ENCODE peak calls at places on chromosomes 16 and 17, in ten cellular contexts. One of them, this sample, is unnamed.

GRCh38 chr17:17091276-17091675 is 49.0 kb downstream of the MPRIP start:
- DNase-seq in activated CD8-positive, alpha-beta T cell treated with anti-CD3 and anti-CD28 coated beads for 36 hours: no peak
- DNase-seq in type B pancreatic cell: no peak
- DNase-seq in HCT116: no peak
- DNase-seq in psoas muscle: no peak
- DNase-seq in AG04450: no peak
- DNase-seq in A549: no peak
- DNase-seq in Calu3: no peak
- DNase-seq in prostate gland: no peak
- DNase-seq in neural progenitor cell: no peak
- DNase-seq in this sample: no peak

GRCh38 chr16:14436410-14436955 is 193.6 kb downstream of the PARN start:
- DNase-seq in activated CD8-positive, alpha-beta T cell treated with anti-CD3 and anti-CD28 coated beads for 36 hours: peak; percentile 45
- DNase-seq in type B pancreatic cell: no peak
- DNase-seq in HCT116: no peak
- DNase-seq in psoas muscle: peak; percentile 83
- DNase-seq in AG04450: no peak
- DNase-seq in A549: no peak
- DNase-seq in Calu3: no peak
- DNase-seq in prostate gland: no peak
- DNase-seq in neural progenitor cell: no peak
- DNase-seq in this sample: no peak

GRCh38 chr16:19783847-19784736 is 66.0 kb downstream of the IQCK start:
- DNase-seq in activated CD8-positive, alpha-beta T cell treated with anti-CD3 and anti-CD28 coated beads for 36 hours: no peak
- DNase-seq in type B pancreatic cell: peak; percentile 13
- DNase-seq in HCT116: no peak
- DNase-seq in psoas muscle: no peak
- DNase-seq in AG04450: no peak
- DNase-seq in A549: no peak
- DNase-seq in Calu3: no peak
- DNase-seq in prostate gland: no peak
- DNase-seq in neural progenitor cell: no peak
- DNase-seq in this sample: no peak

GRCh38 chr16:1791256-1791942 is 2.1 kb downstream of the IGFALS start:
- DNase-seq in activated CD8-positive, alpha-beta T cell treated with anti-CD3 and anti-CD28 coated beads for 36 hours: no peak
- DNase-seq in type B pancreatic cell: no peak
- DNase-seq in HCT116: no peak
- DNase-seq in psoas muscle: no peak
- DNase-seq in AG04450: no peak
- DNase-seq in A549: no peak
- DNase-seq in Calu3: no peak
- DNase-seq in prostate gland: peak; percentile 3
- DNase-seq in neural progenitor cell: no peak
- DNase-seq in this sample: peak; percentile 4

GRCh38 chr17:65537845-65538678 is 23.4 kb downstream of the AXIN2 start:
- DNase-seq in activated CD8-positive, alpha-beta T cell treated with anti-CD3 and anti-CD28 coated beads for 36 hours: no peak
- DNase-seq in type B pancreatic cell: no peak
- DNase-seq in HCT116: no peak
- DNase-seq in psoas muscle: no peak
- DNase-seq in AG04450: no peak
- DNase-seq in A549: no peak
- DNase-seq in Calu3: no peak
- DNase-seq in prostate gland: no peak
- DNase-seq in neural progenitor cell: no peak
- DNase-seq in this sample: no peak

GRCh38 chr16:10655415-10655977 is 39.2 kb downstream of the TEKT5 start:
- DNase-seq in activated CD8-positive, alpha-beta T cell treated with anti-CD3 and anti-CD28 coated beads for 36 hours: no peak
- DNase-seq in type B pancreatic cell: no peak
- DNase-seq in HCT116: no peak
- DNase-seq in psoas muscle: no peak
- DNase-seq in AG04450: no peak
- DNase-seq in A549: no peak
- DNase-seq in Calu3: no peak
- DNase-seq in prostate gland: no peak
- DNase-seq in neural progenitor cell: no peak
- DNase-seq in this sample: no peak

GRCh38 chr17:44965491-44966234 is 2.4 kb downstream of the C1QL1 start:
- DNase-seq in activated CD8-positive, alpha-beta T cell treated with anti-CD3 and anti-CD28 coated beads for 36 hours: no peak
- DNase-seq in type B pancreatic cell: no peak
- DNase-seq in HCT116: no peak
- DNase-seq in psoas muscle: no peak
- DNase-seq in AG04450: no peak
- DNase-seq in A549: no peak
- DNase-seq in Calu3: no peak
- DNase-seq in prostate gland: no peak
- DNase-seq in neural progenitor cell: no peak
- DNase-seq in this sample: no peak

GRCh38 chr16:54842743-54843423 is 87.8 kb upstream of the IRX5 start:
- DNase-seq in activated CD8-positive, alpha-beta T cell treated with anti-CD3 and anti-CD28 coated beads for 36 hours: no peak
- DNase-seq in type B pancreatic cell: no peak
- DNase-seq in HCT116: no peak
- DNase-seq in psoas muscle: no peak
- DNase-seq in AG04450: no peak
- DNase-seq in A549: no peak
- DNase-seq in Calu3: no peak
- DNase-seq in prostate gland: no peak
- DNase-seq in neural progenitor cell: no peak
- DNase-seq in this sample: no peak

DNA sequence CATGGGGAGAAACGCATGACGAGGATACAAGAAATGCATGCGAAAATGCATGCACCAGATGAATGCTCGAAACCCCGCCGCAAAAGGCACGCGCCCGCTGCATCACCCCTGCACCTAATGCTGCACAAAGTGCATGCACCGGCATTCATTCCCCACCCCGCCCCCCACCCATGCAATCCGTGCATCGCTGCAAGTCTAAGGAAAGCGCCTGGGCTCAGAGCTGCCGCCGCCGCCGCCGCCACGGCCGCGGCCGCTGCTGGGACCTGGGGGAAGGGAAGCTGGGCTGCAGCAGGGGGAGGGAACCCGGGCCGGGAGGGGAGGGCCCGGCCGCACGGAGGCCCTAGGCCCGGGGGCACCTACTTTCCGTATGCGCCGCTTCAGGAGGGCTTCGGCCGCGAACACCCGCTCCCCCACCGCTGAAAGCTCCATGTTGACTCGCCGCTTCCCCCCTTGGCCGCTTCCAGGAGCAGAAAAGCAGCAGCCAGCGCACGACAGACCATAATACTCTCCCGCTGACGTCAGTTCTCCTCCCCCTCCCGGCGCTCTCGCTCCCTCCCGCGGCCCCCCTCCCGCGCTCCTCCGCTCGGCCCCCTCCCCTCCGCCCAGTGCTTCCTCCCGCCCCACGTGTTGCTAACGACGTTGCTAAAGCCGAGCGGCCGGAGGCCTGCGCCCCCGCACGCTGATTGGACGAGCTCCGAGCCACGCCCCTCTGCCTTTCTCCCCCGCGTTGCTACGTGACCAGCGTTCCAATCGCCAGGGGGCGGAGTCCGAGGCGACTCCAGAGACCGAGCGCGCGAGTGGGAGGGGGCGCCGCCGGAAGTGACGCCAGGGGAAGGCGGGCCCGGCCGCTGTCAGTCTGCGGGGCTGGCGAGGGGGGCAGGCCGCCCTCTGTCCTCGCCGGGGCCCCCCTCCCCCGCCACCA is at the start of gene CBX8:
- DNase-seq in activated CD8-positive, alpha-beta T cell treated with anti-CD3 and anti-CD28 coated beads for 36 hours: peak; percentile 100
- DNase-seq in type B pancreatic cell: peak; percentile 100
- DNase-seq in HCT116: peak; percentile 100
- DNase-seq in psoas muscle: peak; percentile 100
- DNase-seq in AG04450: peak; percentile 99
- DNase-seq in A549: peak; percentile 100
- DNase-seq in Calu3: peak; percentile 100
- DNase-seq in prostate gland: peak; percentile 99
- DNase-seq in neural progenitor cell: peak; percentile 100
- DNase-seq in this sample: peak; percentile 100
- TF ChIP-seq CTCF in activated CD8-positive, alpha-beta T cell treated with anti-CD3 and anti-CD28 coated beads for 36 hours: no peak
- TF ChIP-seq CTCF in type B pancreatic cell: no peak
- TF ChIP-seq CTCF in HCT116: no peak
- TF ChIP-seq CTCF in psoas muscle: no peak
- TF ChIP-seq CTCF in AG04450: no peak
- TF ChIP-seq CTCF in A549: no peak
- TF ChIP-seq CTCF in Calu3: no peak
- TF ChIP-seq CTCF in prostate gland: peak; percentile 59
- TF ChIP-seq CTCF in neural progenitor cell: no peak
- TF ChIP-seq CTCF in this sample: no peak

DNA sequence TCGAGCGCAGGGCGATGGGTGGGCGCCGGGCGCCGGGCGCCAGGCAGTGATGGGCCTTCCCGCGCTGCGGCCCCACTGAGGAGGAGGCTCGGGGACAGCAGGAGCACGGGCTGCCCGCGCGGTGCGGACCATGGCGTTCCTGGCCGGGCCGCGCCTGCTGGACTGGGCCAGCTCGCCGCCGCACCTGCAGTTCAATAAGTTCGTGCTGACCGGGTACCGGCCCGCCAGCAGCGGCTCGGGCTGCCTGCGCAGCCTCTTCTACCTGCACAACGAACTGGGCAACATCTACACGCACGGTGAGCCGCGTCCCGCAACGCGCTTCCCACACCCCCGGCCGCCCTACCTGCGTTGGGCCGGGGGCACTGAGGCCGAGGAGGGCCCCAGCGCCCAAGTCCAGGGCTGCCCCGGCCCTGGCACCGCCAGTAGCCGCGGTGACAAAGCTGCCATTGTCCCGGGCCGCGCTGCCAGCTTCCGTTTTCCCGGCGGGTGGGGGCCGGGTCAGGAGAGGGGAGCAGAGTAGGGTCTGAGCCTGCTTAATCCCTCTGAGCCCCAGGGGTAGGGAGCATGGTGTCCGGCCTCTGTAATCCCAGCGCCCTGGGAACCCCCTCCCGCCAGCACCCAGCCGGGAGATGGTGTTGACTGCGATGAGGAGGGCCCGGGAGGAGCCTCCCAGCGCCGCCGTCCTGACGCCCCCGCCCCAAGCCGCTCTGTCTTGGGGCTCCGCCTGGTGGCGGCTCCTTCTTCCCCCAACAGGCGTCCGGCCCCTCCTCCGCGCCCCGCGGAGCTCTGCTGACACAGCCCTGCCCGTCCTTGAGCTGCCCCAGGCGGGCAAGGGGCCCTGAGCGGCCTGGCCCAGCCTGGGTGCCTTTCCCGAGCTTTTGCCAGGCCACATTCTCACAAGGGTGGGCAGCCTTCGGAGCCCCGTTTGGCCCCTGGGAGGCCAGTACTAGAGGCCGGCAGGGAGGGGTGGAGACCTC is 685 bp downstream of the PAQR4 start:
- DNase-seq in activated CD8-positive, alpha-beta T cell treated with anti-CD3 and anti-CD28 coated beads for 36 hours: peak; percentile 93
- DNase-seq in type B pancreatic cell: no peak
- DNase-seq in HCT116: no peak
- DNase-seq in psoas muscle: peak; percentile 84
- DNase-seq in AG04450: peak; percentile 7
- DNase-seq in A549: peak; percentile 77
- DNase-seq in Calu3: peak; percentile 92
- DNase-seq in prostate gland: peak; percentile 50
- DNase-seq in neural progenitor cell: peak; percentile 85
- DNase-seq in this sample: peak; percentile 71
- TF ChIP-seq CTCF in activated CD8-positive, alpha-beta T cell treated with anti-CD3 and anti-CD28 coated beads for 36 hours: peak; percentile 76
- TF ChIP-seq CTCF in type B pancreatic cell: peak; percentile 67
- TF ChIP-seq CTCF in HCT116: peak; percentile 53
- TF ChIP-seq CTCF in psoas muscle: peak; percentile 15
- TF ChIP-seq CTCF in AG04450: peak; percentile 48
- TF ChIP-seq CTCF in A549: peak; percentile 48
- TF ChIP-seq CTCF in Calu3: peak; percentile 89
- TF ChIP-seq CTCF in prostate gland: peak; percentile 33
- TF ChIP-seq CTCF in neural progenitor cell: peak; percentile 57
- TF ChIP-seq CTCF in this sample: peak; percentile 45

DNA sequence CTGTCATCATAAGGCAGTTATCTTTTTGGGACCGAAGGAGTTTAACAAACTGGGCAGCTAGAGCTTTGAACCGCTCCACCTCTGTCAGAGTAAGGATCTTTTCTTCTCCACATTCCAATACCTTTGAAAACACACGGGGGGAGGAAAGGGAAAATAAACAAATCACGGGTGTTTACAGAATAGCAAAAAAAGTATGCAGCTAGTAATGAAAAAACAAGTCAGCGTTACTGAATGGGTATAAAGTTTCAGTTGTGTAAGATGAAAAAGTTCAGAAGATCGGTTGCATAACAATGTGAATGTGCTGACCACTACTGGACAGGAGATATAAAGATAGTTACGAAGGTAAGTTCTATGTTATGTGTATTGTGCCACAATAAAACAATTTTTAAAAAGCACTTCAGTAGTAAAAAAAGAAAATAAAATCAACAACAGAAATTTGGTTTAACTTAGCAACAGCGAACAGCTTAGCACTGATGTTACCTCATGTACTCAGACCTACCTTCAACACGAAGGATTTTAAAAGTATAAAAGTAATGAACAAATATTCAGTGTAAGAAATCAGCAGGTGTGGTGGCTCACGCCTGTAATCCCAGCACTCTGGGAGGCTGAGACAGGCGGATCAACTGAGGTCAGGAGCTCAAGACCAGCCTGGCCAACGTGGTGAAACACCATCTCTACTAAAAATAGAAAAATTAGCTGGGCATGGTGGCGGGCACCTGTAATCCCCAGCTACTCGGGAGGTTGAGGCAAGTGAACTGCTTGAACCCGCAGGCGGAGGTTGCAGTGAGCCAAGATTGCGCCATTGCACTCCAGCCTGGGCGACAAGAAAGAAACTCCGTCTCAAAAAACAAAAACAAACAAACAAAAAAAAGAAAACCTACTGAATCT is 34.3 kb downstream of the MARF1 start:
- DNase-seq in activated CD8-positive, alpha-beta T cell treated with anti-CD3 and anti-CD28 coated beads for 36 hours: no peak
- DNase-seq in type B pancreatic cell: no peak
- DNase-seq in HCT116: no peak
- DNase-seq in psoas muscle: no peak
- DNase-seq in AG04450: peak; percentile 18
- DNase-seq in A549: no peak
- DNase-seq in Calu3: no peak
- DNase-seq in prostate gland: no peak
- DNase-seq in neural progenitor cell: no peak
- DNase-seq in this sample: no peak
- TF ChIP-seq CTCF in activated CD8-positive, alpha-beta T cell treated with anti-CD3 and anti-CD28 coated beads for 36 hours: no peak
- TF ChIP-seq CTCF in type B pancreatic cell: no peak
- TF ChIP-seq CTCF in HCT116: no peak
- TF ChIP-seq CTCF in psoas muscle: no peak
- TF ChIP-seq CTCF in AG04450: peak; percentile 28
- TF ChIP-seq CTCF in A549: peak; percentile 18
- TF ChIP-seq CTCF in Calu3: no peak
- TF ChIP-seq CTCF in prostate gland: no peak
- TF ChIP-seq CTCF in neural progenitor cell: no peak
- TF ChIP-seq CTCF in this sample: no peak

DNA sequence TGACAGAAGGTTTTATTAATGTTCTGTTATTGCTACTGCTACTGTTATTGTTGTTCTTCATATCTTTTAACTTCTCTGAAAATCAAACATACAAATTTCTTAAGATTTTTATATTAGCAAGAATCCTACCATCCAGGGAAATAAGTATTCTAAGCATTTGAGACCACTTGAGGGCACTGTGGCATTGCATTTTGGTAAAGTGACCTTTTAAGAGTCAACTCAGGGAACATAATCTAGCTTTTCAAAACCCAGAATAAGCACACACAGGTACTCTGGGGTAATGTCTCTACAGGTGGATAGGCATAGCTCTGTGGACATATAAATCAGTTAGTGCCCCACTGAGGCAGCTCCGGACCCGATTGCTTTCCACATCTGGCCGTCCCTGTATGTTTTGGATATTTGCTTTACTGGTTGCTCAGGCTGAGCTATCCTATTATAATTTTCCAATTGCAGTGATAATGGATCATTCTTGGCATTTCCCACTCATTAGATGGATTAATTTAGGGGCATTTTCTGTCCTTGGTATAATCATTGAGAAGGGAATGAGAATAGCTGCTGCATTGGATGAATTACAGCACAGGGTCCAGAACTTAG is 1425.1 kb upstream of the CDH8 start:
- DNase-seq in activated CD8-positive, alpha-beta T cell treated with anti-CD3 and anti-CD28 coated beads for 36 hours: no peak
- DNase-seq in type B pancreatic cell: no peak
- DNase-seq in HCT116: no peak
- DNase-seq in psoas muscle: no peak
- DNase-seq in AG04450: no peak
- DNase-seq in A549: peak; percentile 38
- DNase-seq in Calu3: no peak
- DNase-seq in prostate gland: peak; percentile 7
- DNase-seq in neural progenitor cell: peak; percentile 73
- DNase-seq in this sample: peak; percentile 39
- TF ChIP-seq CTCF in activated CD8-positive, alpha-beta T cell treated with anti-CD3 and anti-CD28 coated beads for 36 hours: no peak
- TF ChIP-seq CTCF in type B pancreatic cell: peak; percentile 86
- TF ChIP-seq CTCF in HCT116: no peak
- TF ChIP-seq CTCF in psoas muscle: peak; percentile 28
- TF ChIP-seq CTCF in AG04450: peak; percentile 38
- TF ChIP-seq CTCF in A549: peak; percentile 40
- TF ChIP-seq CTCF in Calu3: no peak
- TF ChIP-seq CTCF in prostate gland: peak; percentile 24
- TF ChIP-seq CTCF in neural progenitor cell: peak; percentile 86
- TF ChIP-seq CTCF in this sample: peak; percentile 39

This sample was measured in endothelial cell.